ENCODE peak calls at places on chromosomes 16 and 17, in four cellular contexts. W is IMR-90, H is astrocyte, R is fibroblast of lung. Q is an unnamed sample. For H3K4me1, the result is how much of the 10 kb centered on the place peaks cover.

GRCh38 chr17:8080799-8081219 is 6.7 kb downstream of the ALOX12B start:
- DNase-seq in W (no peak), H (no peak), R (no peak), Q (no peak)

GRCh38 chr17:9968881-9969280 is 63.8 kb upstream of the RCVRN start:
- DNase-seq in R (peak), W (peak), H (peak), Q (no peak)

GRCh38 chr16:70432800-70433455 is 6.0 kb downstream of the ST3GAL2 start:
- DNase-seq in R (peak), H (no peak), W (no peak), Q (peak)

GRCh38 chr16:52925143-52925542 is 127.6 kb downstream of the CHD9NB start:
- DNase-seq in W (no peak), H (no peak), R (no peak), Q (no peak)

GRCh38 chr17:4711671-4712111 is 1.3 kb downstream of the ARRB2 start:
- DNase-seq in W (no peak), H (no peak), R (no peak), Q (no peak)

GRCh38 chr17:61139219-61139618 is 260.4 kb upstream of the TBX2 start:
- DNase-seq in W (peak), R (peak), H (peak), Q (peak)

GRCh38 chr17:82285141-82285540 is 11.6 kb upstream of the CSNK1D start:
- DNase-seq in R (no peak), H (no peak), W (no peak), Q (no peak)

GRCh38 chr16:1691956-1692355 is 13.9 kb downstream of the JPT2 start:
- DNase-seq in W (peak), R (peak), H (peak), Q (peak)

GRCh38 chr16:52548261-52549010 is 1.5 kb upstream of the TOX3 start:
- DNase-seq in R (no peak), W (no peak), H (no peak), Q (no peak)

GRCh38 chr17:7208027-7208571 is 11.5 kb downstream of the DLG4 start:
- DNase-seq in R (no peak), W (no peak), H (no peak), Q (no peak)

DNA sequence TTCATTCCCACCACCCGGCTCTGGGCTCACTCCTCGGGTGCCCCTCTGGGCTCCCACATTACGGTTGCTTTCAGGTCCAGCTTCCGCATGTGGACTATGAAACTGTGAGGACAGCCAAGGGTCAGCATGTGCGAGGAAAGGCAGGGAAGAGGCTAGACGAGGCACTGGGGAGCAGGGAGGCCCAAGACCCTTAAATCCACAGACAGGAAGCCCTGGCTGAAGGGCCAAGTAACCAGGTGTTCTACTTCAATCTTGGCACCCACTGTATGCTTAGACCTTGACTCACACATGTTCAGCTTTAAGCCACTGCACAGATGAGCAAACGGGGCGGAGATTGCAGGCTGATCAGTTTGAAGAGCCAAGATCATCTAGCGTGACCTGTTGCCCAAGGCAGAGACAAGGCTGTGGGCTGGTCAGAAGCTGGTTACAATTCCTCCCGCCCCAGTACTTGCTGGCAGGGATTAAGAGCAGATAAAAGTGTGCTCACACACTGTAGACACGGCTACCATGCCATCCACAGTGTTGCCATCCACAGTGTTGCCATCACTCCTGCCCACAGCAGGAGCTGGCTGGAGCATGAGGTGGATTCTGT is at the start of gene CES4A:
- DNase-seq in H (peak), W (peak), R (peak), Q (peak)
- H3K9ac ChIP-seq in H (no peak), W (no peak), R (no peak), Q (no peak)

GRCh38 chr17:40312131-40312731 is 3.3 kb downstream of the RARA start:
- DNase-seq in H (no peak), W (no peak), R (no peak), Q (no peak)

GRCh38 chr17:40309938-40310510 is 1.0 kb downstream of the RARA start:
- DNase-seq in H (no peak), R (no peak), W (no peak), Q (no peak)

GRCh38 chr17:40309031-40309937 is at the start of gene RARA:
- DNase-seq in W (no peak), R (peak), H (no peak), Q (peak)

GRCh38 chr17:40311575-40311974 is 2.6 kb downstream of the RARA start:
- DNase-seq in R (no peak), H (no peak), W (no peak), Q (peak)

GRCh38 chr17:40310882-40311391 is 2.0 kb downstream of the RARA start:
- DNase-seq in R (no peak), H (no peak), W (no peak), Q (peak)
- H3K4me1 ChIP-seq in R (half or more), H (half or more), W (half or more), Q (half or more)

DNA sequence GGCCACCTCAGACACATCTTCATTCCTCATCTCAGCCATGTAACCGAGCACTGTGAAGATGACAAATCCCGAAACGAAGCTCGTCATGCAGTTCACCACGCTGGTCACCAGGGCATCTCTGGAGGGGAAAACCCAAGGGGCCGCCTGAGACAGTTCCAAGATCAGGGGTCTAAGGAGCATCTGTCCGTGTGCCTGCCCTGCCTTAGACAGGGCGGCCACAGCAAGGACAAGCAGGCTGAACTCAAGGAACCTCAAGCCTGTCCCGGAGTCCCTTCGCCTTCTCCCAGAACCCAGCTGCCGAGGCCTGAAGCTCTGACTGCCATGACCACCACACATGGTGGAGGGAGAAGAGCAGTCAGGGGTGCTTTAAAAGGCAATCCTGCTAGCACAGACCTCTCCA is 22.7 kb downstream of the SLC6A4 start:
- DNase-seq in W (no peak), R (no peak), H (no peak), Q (no peak)
- H3K9ac ChIP-seq in W (no peak), R (no peak), H (no peak), Q (no peak)

GRCh38 chr16:89489040-89489721 is 1.2 kb downstream of the ANKRD11 start:
- DNase-seq in H (peak), W (peak), R (peak), Q (peak)
- H3K4me1 ChIP-seq in H (under half), W (under half), R (under half), Q (half or more)

GRCh38 chr17:68600881-68601564 is at the start of gene FAM20A:
- DNase-seq in W (no peak), H (no peak), R (no peak), Q (peak)
- H3K9ac ChIP-seq in W (no peak), H (no peak), R (peak), Q (peak)

DNA sequence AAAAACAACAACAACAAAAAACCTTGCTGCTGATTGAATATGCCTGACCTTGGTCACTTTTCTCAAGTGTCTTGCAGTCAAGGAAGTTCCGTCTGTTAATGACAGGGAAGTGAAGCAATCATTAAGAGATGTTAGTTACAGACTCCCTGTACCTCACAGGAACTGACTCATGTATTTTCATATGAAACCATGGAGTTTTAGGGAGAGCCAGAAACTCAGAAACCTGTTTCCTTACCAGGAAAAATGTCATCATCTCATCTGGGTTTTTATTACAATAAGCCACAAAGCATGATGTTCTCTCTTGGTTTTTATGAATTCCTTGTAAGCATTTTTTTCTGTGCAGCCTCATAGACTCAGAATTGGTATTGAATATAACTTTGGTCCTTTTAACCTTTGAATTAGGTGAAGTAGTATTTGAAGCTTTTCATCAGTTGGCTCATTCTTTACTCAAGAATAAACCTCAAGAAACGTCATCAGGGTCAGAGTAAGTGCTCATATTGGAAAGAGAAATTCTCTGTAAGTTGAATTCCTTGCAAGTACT is 10.3 kb downstream of the LYRM1 start:
- DNase-seq in R (peak), H (peak), W (peak), Q (peak)
- H3K4me1 ChIP-seq in R (under half), H (under half), W (under half), Q (half or more)

GRCh38 chr16:3950343-3951193 is 70.1 kb upstream of the CREBBP start:
- DNase-seq in H (peak), R (peak), W (peak), Q (peak)

GRCh38 chr16:3948378-3948995 is 68.0 kb upstream of the CREBBP start:
- DNase-seq in R (no peak), H (no peak), W (no peak), Q (no peak)

GRCh38 chr16:3949287-3949686 is 68.8 kb upstream of the CREBBP start:
- DNase-seq in H (no peak), R (no peak), W (no peak), Q (no peak)

GRCh38 chr16:3951861-3952332 is 71.4 kb upstream of the CREBBP start:
- DNase-seq in W (peak), R (peak), H (peak), Q (peak)

DNA sequence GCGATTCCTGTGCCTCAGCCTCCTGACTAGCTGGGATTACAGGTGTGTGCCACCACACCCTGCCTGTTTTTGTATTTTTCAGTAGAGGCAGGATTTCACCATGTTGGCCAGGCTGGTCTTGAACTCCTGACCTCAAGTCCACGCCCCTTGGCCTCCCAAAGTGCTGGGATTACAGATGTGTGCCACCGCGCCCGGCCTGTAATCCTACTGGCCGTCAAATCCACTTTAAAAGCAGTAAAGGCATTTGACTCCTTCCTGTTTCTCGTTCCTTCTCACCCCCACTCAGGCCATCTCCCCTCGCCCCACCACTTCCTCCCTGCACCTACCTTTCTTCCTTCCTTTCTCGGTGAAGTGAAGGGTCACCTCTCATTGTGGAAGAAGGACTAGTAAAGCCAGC is 69.4 kb upstream of the CREBBP start:
- DNase-seq in H (no peak), R (no peak), W (no peak), Q (no peak)
- H3K9ac ChIP-seq in H (peak), R (peak), W (peak), Q (peak)

GRCh38 chr16:49639739-49640388 is 216.0 kb downstream of the ZNF423 start:
- DNase-seq in W (peak), H (peak), R (peak), Q (peak)
- H3K4me1 ChIP-seq in W (under half), H (under half), R (under half), Q (under half)